ENCODE peak calls at places on chromosomes 5 and 9, in four cellular contexts. One of them, this sample, is unnamed. For H3K4me1, the result is how much of the 10 kb centered on the place peaks cover.

GRCh38 chr5:77531297-77531696 is 39.2 kb upstream of the WDR41 start:
- DNase-seq in thyroid gland: no peak
- DNase-seq in K562: no peak
- DNase-seq in PC-3: no peak
- DNase-seq in this sample: no peak

GRCh38 chr9:88355166-88355565 is 33.1 kb upstream of the SPIN1 start:
- DNase-seq in thyroid gland: no peak
- DNase-seq in PC-3: peak
- DNase-seq in K562: no peak
- DNase-seq in this sample: peak

GRCh38 chr5:35183243-35183955 is 46.9 kb downstream of the PRLR start:
- DNase-seq in K562: peak
- DNase-seq in PC-3: peak
- DNase-seq in thyroid gland: peak
- DNase-seq in this sample: no peak

GRCh38 chr5:81140461-81140860 is 92.7 kb upstream of the CKMT2 start:
- DNase-seq in PC-3: no peak
- DNase-seq in thyroid gland: no peak
- DNase-seq in K562: no peak
- DNase-seq in this sample: no peak

GRCh38 chr5:891117-891836 is 1.3 kb downstream of the BRD9 start:
- DNase-seq in PC-3: peak
- DNase-seq in thyroid gland: no peak
- DNase-seq in K562: peak
- DNase-seq in this sample: no peak

GRCh38 chr9:35994959-35995358 is 37.0 kb upstream of the OR2S2 start:
- DNase-seq in thyroid gland: no peak
- DNase-seq in K562: no peak
- DNase-seq in PC-3: no peak
- DNase-seq in this sample: no peak

GRCh38 chr9:91246842-91247241 is 114.9 kb downstream of the AUH start:
- DNase-seq in PC-3: no peak
- DNase-seq in thyroid gland: no peak
- DNase-seq in K562: no peak
- DNase-seq in this sample: no peak

GRCh38 chr9:20898885-20899554 is 132.4 kb downstream of the HACD4 start:
- DNase-seq in PC-3: peak
- DNase-seq in K562: no peak
- DNase-seq in thyroid gland: peak
- DNase-seq in this sample: peak

GRCh38 chr5:1997640-1998347 is 115.1 kb upstream of the IRX4 start:
- DNase-seq in PC-3: no peak
- DNase-seq in thyroid gland: no peak
- DNase-seq in K562: no peak
- DNase-seq in this sample: no peak

DNA sequence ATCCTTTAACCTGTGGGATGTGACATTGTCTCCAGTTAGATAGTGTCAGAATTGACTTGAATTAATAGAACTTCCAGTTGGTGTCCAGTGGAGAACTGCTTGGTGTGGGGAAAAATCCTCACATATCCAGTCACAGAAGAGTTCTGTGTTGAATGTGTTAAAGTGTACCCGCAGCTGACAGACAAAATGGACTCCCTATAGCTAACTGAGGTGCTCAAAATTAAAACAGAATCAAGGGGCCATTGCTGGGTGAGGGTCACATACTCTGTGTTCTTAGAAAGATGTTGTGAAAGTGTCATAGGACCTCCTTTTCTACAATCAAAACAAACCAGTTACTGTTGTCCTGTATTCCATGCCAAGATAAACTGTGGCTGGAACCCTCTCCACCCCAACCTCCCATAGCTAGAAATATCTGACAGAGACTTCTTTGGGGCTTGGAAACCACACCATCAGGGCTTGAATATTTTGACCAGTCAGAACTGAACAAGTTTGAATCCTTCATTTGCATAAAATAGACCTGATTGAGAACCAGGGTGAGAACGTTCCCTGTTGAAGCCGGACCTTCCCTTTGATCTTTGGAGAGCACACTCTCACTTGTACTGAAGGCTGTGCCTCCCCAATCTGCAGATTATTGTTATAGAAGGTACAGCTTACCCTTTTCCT is 164.0 kb upstream of the ZNF608 start:
- DNase-seq in thyroid gland: no peak
- DNase-seq in K562: no peak
- DNase-seq in PC-3: no peak
- DNase-seq in this sample: no peak
- H3K4me1 ChIP-seq in thyroid gland: under half
- H3K4me1 ChIP-seq in K562: under half
- H3K4me1 ChIP-seq in PC-3: under half
- H3K4me1 ChIP-seq in this sample: under half

GRCh38 chr9:69379250-69379982 is 54.4 kb downstream of the ENTREP1 start:
- DNase-seq in thyroid gland: no peak
- DNase-seq in PC-3: peak
- DNase-seq in K562: no peak
- DNase-seq in this sample: peak
- H3K4me1 ChIP-seq in thyroid gland: half or more
- H3K4me1 ChIP-seq in PC-3: under half
- H3K4me1 ChIP-seq in K562: under half
- H3K4me1 ChIP-seq in this sample: under half

DNA sequence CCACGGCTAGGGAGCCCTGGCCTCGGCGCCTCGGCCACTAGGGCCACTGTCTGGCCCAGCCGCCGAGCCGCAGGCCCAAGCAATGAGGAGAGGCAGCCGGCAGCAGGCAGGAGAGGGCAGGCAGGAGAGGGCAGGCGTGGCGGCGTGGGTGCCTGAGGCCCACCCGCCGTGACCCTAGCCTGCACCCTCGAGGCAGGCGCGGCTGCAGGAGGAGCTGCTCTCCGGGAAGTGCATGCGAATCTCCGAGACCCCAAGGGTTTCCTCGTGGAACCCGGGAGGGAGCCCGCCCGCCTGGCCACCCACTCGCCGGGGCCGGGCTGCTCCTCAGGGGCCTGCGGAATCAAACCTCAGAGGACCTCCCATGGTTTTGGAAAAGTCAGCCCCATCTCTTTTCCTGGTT is 9.3 kb downstream of the GRIN1 start:
- DNase-seq in PC-3: no peak
- DNase-seq in K562: no peak
- DNase-seq in thyroid gland: no peak
- DNase-seq in this sample: no peak
- H3K4me1 ChIP-seq in PC-3: under half
- H3K4me1 ChIP-seq in K562: half or more
- H3K4me1 ChIP-seq in thyroid gland: under half
- H3K4me1 ChIP-seq in this sample: under half

GRCh38 chr9:132864691-132865090 is 13.4 kb downstream of the AK8 start:
- DNase-seq in K562: no peak
- DNase-seq in PC-3: peak
- DNase-seq in thyroid gland: no peak
- DNase-seq in this sample: no peak
- H3K4me1 ChIP-seq in K562: under half
- H3K4me1 ChIP-seq in PC-3: under half
- H3K4me1 ChIP-seq in thyroid gland: under half
- H3K4me1 ChIP-seq in this sample: under half

GRCh38 chr9:136050706-136051567 is 44.2 kb downstream of the NACC2 start:
- DNase-seq in PC-3: no peak
- DNase-seq in K562: no peak
- DNase-seq in thyroid gland: no peak
- DNase-seq in this sample: peak

GRCh38 chr9:136051568-136052432 is 43.3 kb downstream of the NACC2 start:
- DNase-seq in PC-3: peak
- DNase-seq in thyroid gland: peak
- DNase-seq in K562: no peak
- DNase-seq in this sample: peak

GRCh38 chr9:136053757-136054142 is 41.3 kb downstream of the NACC2 start:
- DNase-seq in thyroid gland: no peak
- DNase-seq in K562: no peak
- DNase-seq in PC-3: no peak
- DNase-seq in this sample: no peak

GRCh38 chr9:136052991-136053756 is 41.9 kb downstream of the NACC2 start:
- DNase-seq in K562: no peak
- DNase-seq in thyroid gland: no peak
- DNase-seq in PC-3: no peak
- DNase-seq in this sample: no peak

GRCh38 chr9:136052433-136052880 is 42.6 kb downstream of the NACC2 start:
- DNase-seq in K562: no peak
- DNase-seq in thyroid gland: peak
- DNase-seq in PC-3: peak
- DNase-seq in this sample: no peak
- H3K4me1 ChIP-seq in K562: half or more
- H3K4me1 ChIP-seq in thyroid gland: under half
- H3K4me1 ChIP-seq in PC-3: under half
- H3K4me1 ChIP-seq in this sample: under half

This sample was measured in foreskin keratinocyte.